ENCODE peak calls at places on chromosomes 13 and 19, in eight cellular contexts. F, Z, E, R, O, X, C and T are unnamed samples.

GRCh38 chr13:113796948-113797676 is 38.1 kb downstream of the TMEM255B start:
- DNase-seq in F (no peak), Z (no peak), E (no peak), R (no peak), C (no peak), O (no peak), X (no peak), T (no peak)

GRCh38 chr19:32421589-32422361 is 16.2 kb downstream of the DPY19L3 start:
- DNase-seq in C (no peak), Z (no peak), X (no peak), R (peak), F (no peak), O (peak), E (peak), T (no peak)

GRCh38 chr13:105446197-105446596 is 1089.3 kb downstream of the EFNB2 start:
- DNase-seq in C (no peak), E (no peak), F (peak), R (peak), Z (no peak), O (no peak), X (no peak), T (no peak)

GRCh38 chr13:112447306-112447705 is 71.2 kb downstream of the SPACA7 start:
- DNase-seq in Z (no peak), F (no peak), C (no peak), X (no peak), E (no peak), O (no peak), R (no peak), T (peak)

GRCh38 chr19:40255619-40256166 is 29.2 kb upstream of the CCNP start:
- DNase-seq in R (no peak), C (no peak), O (no peak), X (no peak), Z (no peak), F (no peak), E (no peak), T (no peak)

GRCh38 chr19:35693835-35694599 is 10.3 kb upstream of the ZBTB32 start:
- DNase-seq in X (peak), C (peak), Z (peak), E (peak), R (peak), O (peak), F (peak), T (peak)

GRCh38 chr13:35866801-35867200 is 264.4 kb downstream of the DCLK1 start:
- DNase-seq in Z (no peak), F (no peak), C (no peak), R (no peak), X (no peak), E (no peak), O (peak), T (no peak)

GRCh38 chr19:40524133-40524549 is 52.5 kb upstream of the SHKBP1 start:
- DNase-seq in O (no peak), X (no peak), Z (no peak), E (no peak), C (no peak), R (no peak), F (no peak), T (no peak)

GRCh38 chr13:32098275-32098674 is 66.7 kb downstream of the FRY start:
- DNase-seq in X (no peak), O (no peak), Z (no peak), E (no peak), F (peak), R (no peak), C (no peak), T (no peak)

GRCh38 chr19:8666814-8667405 is 31.7 kb downstream of the ACTL9 start:
- DNase-seq in C (no peak), X (no peak), R (no peak), E (no peak), F (no peak), Z (no peak), O (no peak), T (no peak)

GRCh38 chr13:25463496-25463895 is 91.7 kb downstream of the ATP8A2 start:
- DNase-seq in X (no peak), R (peak), E (no peak), O (no peak), C (no peak), F (peak), Z (no peak), T (no peak)

GRCh38 chr13:97252735-97253134 is 30.6 kb downstream of the MBNL2 start:
- DNase-seq in Z (no peak), X (no peak), C (no peak), F (no peak), R (no peak), O (no peak), E (no peak), T (no peak)

GRCh38 chr19:46221981-46222610 is 7.4 kb upstream of the IGFL1 start:
- DNase-seq in Z (peak), O (peak), E (no peak), R (peak), C (no peak), F (peak), X (peak), T (no peak)

GRCh38 chr13:59978862-59979261 is 184.9 kb downstream of the DIAPH3 start:
- DNase-seq in F (no peak), O (no peak), Z (no peak), E (no peak), R (no peak), X (no peak), C (no peak), T (no peak)

GRCh38 chr19:858868-859843 is at the start of gene CFD:
- DNase-seq in Z (no peak), X (no peak), F (no peak), R (no peak), C (no peak), E (no peak), O (no peak), T (no peak)

GRCh38 chr19:49590971-49591730 is at the start of gene PRR12:
- DNase-seq in X (peak), F (peak), E (peak), Z (peak), O (peak), R (peak), C (peak), T (peak)

GRCh38 chr13:43766766-43767165 is 20.0 kb downstream of the ENOX1 start:
- DNase-seq in E (no peak), F (no peak), X (no peak), C (no peak), Z (no peak), R (no peak), O (no peak), T (no peak)

GRCh38 chr13:99396446-99396845 is 89.2 kb upstream of the GPR183 start:
- DNase-seq in O (no peak), Z (no peak), X (no peak), E (no peak), R (no peak), F (no peak), C (no peak), T (peak)

GRCh38 chr19:38070573-38070972 is 153.4 kb downstream of the DPF1 start:
- DNase-seq in X (no peak), F (peak), E (no peak), C (no peak), R (peak), O (peak), Z (peak), T (no peak)

GRCh38 chr19:18543814-18544475 is 572 bp upstream of the FKBP8 start:
- DNase-seq in R (peak), F (peak), X (peak), E (peak), O (peak), Z (peak), C (peak), T (peak)

GRCh38 chr19:45667620-45668341 is at the start of gene GIPR:
- DNase-seq in X (no peak), R (peak), F (peak), O (no peak), C (no peak), Z (peak), E (peak), T (peak)

GRCh38 chr19:11659612-11660011 is 62.3 kb downstream of the ZNF627 start:
- DNase-seq in E (no peak), X (no peak), F (peak), R (no peak), C (no peak), Z (no peak), O (peak), T (no peak)

GRCh38 chr13:21638319-21639282 is 32.3 kb upstream of the FGF9 start:
- DNase-seq in X (peak), E (peak), O (peak), Z (peak), R (no peak), C (peak), F (peak), T (no peak)

GRCh38 chr13:113591750-113592149 is 7.2 kb downstream of the TFDP1 start:
- DNase-seq in C (no peak), E (no peak), F (no peak), O (no peak), R (no peak), X (no peak), Z (no peak), T (no peak)

GRCh38 chr19:15015946-15016542 is 33.2 kb upstream of the CASP14 start:
- DNase-seq in Z (peak), O (peak), E (peak), R (no peak), X (no peak), F (peak), C (peak), T (no peak)

GRCh38 chr19:45403781-45404556 is 900 bp downstream of the PPP1R13L start:
- DNase-seq in C (peak), E (peak), Z (peak), X (no peak), F (peak), R (peak), O (peak), T (peak)

GRCh38 chr19:7869453-7869909 is 4.7 kb downstream of the PRR36 start:
- DNase-seq in X (peak), R (no peak), C (peak), O (peak), Z (peak), E (peak), F (peak), T (peak)

GRCh38 chr19:10812902-10813404 is 23.1 kb downstream of the TMED1 start:
- DNase-seq in C (no peak), E (no peak), O (peak), F (peak), R (peak), Z (no peak), X (peak), T (no peak)

GRCh38 chr19:34172661-34173144 is 399 bp downstream of the LSM14A start:
- DNase-seq in E (peak), Z (peak), X (peak), F (no peak), R (peak), O (no peak), C (peak), T (peak)

GRCh38 chr13:49791214-49791752 is 1.2 kb downstream of the KPNA3 start:
- DNase-seq in E (peak), X (no peak), C (peak), F (peak), Z (no peak), O (peak), R (peak), T (no peak)

DNA sequence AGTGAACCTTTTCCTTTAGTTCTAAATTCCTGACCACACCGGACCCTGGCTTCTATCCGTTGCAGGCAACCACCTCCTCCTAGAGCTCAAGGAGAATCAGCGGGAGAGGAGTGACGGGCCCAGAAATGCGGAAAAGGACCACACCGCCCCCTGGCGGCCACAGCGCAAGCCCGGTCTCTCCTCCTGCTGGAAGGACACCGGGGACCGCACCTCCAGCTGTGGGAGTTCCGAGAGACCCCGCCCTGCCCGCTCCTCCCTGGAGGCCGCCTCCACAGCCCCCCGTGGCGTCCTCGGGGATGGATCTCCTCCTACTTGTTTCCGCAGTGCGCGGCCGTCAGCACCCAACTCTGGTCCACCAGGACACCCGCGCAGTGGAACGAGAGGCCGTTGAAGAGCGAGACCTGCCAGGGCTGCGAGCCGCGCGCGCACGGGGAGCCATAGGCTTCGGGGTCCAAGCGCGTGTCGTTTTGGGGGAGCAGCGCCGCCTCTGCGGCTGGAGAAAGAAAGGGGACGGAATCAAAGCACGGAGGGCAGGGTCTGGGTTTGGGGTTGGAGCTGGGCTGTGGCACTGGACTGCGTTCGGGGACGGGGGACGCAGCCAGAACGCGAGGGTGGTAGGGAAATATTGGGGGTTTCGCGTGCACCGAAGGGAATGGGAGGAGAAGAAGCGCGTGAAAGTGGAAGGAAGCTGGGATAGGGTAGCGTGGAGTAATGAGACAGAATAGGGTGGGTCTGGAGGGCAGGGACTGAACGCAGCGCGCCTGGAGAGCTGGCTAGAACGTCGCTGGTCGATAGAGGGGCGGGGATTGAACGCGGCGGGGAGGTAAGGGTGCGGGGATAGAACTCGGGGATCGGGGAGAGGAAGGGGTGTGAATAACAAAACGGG is 2.5 kb downstream of the KLK10 start:
- DNase-seq in F (peak), O (peak), X (peak), E (peak), Z (peak), R (peak), C (peak), T (no peak)
- TF ChIP-seq CTCF in F (peak), O (peak), X (no peak), E (peak), Z (peak), R (peak), C (peak), T (peak)

GRCh38 chr19:13016628-13017305 is 21.5 kb downstream of the NFIX start:
- DNase-seq in F (no peak), E (no peak), R (no peak), C (no peak), X (peak), O (no peak), Z (no peak), T (no peak)
- TF ChIP-seq CTCF in F (no peak), E (no peak), R (no peak), C (no peak), X (no peak), O (no peak), Z (no peak), T (no peak)

GRCh38 chr19:42529248-42529764 is 1.0 kb upstream of the CEACAM1 start:
- DNase-seq in F (peak), O (peak), X (peak), C (peak), R (peak), E (peak), Z (peak), T (peak)
- TF ChIP-seq CTCF in F (peak), O (peak), X (peak), C (peak), R (peak), E (peak), Z (peak), T (peak)

GRCh38 chr13:101475536-101475935 is 23.1 kb downstream of the ITGBL1 start:
- DNase-seq in O (no peak), X (no peak), E (no peak), Z (no peak), C (no peak), F (no peak), R (no peak), T (no peak)

GRCh38 chr13:101473458-101473857 is 21.0 kb downstream of the ITGBL1 start:
- DNase-seq in E (no peak), X (no peak), O (peak), F (peak), C (no peak), Z (no peak), R (peak), T (no peak)

DNA sequence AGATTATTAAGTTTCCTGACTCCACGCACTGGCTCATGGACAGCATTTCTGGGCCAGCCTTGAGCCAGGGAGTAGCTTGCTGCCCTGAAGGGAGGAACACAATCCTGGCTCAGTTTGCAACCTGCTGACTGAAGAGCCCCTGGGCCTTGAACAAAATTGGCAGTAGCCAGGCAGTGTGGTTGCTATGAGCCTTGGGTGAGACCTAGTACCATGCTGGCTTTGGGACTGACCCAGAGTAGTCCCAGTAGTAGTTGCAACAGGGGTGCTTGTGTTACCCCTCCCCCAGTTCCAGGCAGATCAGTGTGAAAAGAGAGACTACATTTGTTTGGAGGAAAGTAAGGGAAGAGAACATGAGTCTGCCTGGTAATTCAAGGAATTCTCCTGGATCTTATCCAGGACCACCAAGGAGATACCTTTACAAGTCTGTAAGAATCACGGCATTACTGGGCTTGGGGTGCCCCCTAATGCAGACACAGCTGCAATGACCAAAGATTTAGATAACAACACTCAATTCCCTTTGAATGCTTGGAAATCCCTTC is 22.0 kb downstream of the ITGBL1 start:
- DNase-seq in R (peak), E (no peak), C (peak), X (no peak), F (peak), Z (peak), O (peak), T (no peak)
- TF ChIP-seq CTCF in R (peak), E (peak), C (no peak), X (no peak), F (peak), Z (no peak), O (peak), T (no peak)